ENCODE peak calls at places on chromosomes 1 and 21, in four cellular contexts. G, D, K and X are unnamed samples.
A peak's percentile ranks its signal among the peaks of the same experiment; 100 is the strongest.

GRCh38 chr1:61132176-61133047 is 50.1 kb downstream of the NFIA start:
- DNase-seq in K (no peak), G (no peak), D (peak; percentile 85), X (no peak)

GRCh38 chr1:22978299-22978698 is 5.6 kb upstream of the LACTBL1 start:
- DNase-seq in K (no peak), G (no peak), D (peak; percentile 7), X (no peak)

GRCh38 chr1:18536943-18537342 is 56.2 kb downstream of the KLHDC7A start:
- DNase-seq in G (no peak), K (no peak), D (no peak), X (peak; percentile 72)

GRCh38 chr1:59237905-59238304 is 59.0 kb upstream of the FGGY start:
- DNase-seq in G (no peak), K (no peak), D (no peak), X (no peak)

GRCh38 chr1:5053744-5054143 is 399.3 kb downstream of the AJAP1 start:
- DNase-seq in K (no peak), G (no peak), D (no peak), X (no peak)

GRCh38 chr1:8660455-8660854 is 157.0 kb downstream of the RERE start:
- DNase-seq in D (peak; percentile 90), K (no peak), G (no peak), X (no peak)

GRCh38 chr1:211586538-211586937 is 7.6 kb upstream of the SLC30A1 start:
- DNase-seq in G (no peak), D (no peak), K (no peak), X (no peak)

GRCh38 chr1:52523376-52523775 is 29.5 kb downstream of the TUT4 start:
- DNase-seq in G (no peak), K (no peak), D (peak; percentile 10), X (no peak)

GRCh38 chr1:196115641-196116040 is 492.6 kb downstream of the KCNT2 start:
- DNase-seq in D (peak; percentile 75), G (no peak), K (no peak), X (no peak)

GRCh38 chr1:201849372-201850052 is 20.6 kb downstream of the IPO9 start:
- DNase-seq in K (no peak), G (no peak), D (no peak), X (no peak)

GRCh38 chr1:174556392-174556791 is 108.6 kb downstream of the GPR52 start:
- DNase-seq in G (no peak), K (no peak), D (no peak), X (no peak)

GRCh38 chr1:20921285-20921684 is 134.2 kb upstream of the HP1BP3 start:
- DNase-seq in K (no peak), G (no peak), D (no peak), X (no peak)

GRCh38 chr1:20124451-20125057 is 5.2 kb upstream of the PLA2G2D start:
- DNase-seq in D (peak; percentile 91), G (no peak), K (no peak), X (no peak)

GRCh38 chr1:151887028-151887427 is 22.3 kb downstream of the THEM4 start:
- DNase-seq in D (peak; percentile 68), K (no peak), G (no peak), X (no peak)

GRCh38 chr1:159929155-159930051 is 4.1 kb upstream of the TAGLN2 start:
- DNase-seq in K (no peak), G (peak; percentile 55), D (no peak), X (no peak)

GRCh38 chr1:27406354-27406665 is 13.9 kb downstream of the GPR3 start:
- DNase-seq in G (no peak), D (no peak), K (no peak), X (no peak)

GRCh38 chr1:97943354-97943753 is 22.5 kb upstream of the DPYD start:
- DNase-seq in K (no peak), G (no peak), D (peak; percentile 65), X (no peak)

GRCh38 chr1:14593279-14593678 is 5.2 kb upstream of the KAZN start:
- DNase-seq in G (no peak), D (no peak), K (no peak), X (no peak)

GRCh38 chr1:49465486-49466185 is 558.1 kb downstream of the AGBL4 start:
- DNase-seq in D (no peak), K (no peak), G (no peak), X (no peak)

GRCh38 chr1:235403598-235403997 is 36.4 kb downstream of the TBCE start:
- DNase-seq in G (no peak), K (no peak), D (no peak), X (no peak)

GRCh38 chr1:222454782-222455181 is 93.1 kb downstream of the HHIPL2 start:
- DNase-seq in G (no peak), D (no peak), K (no peak), X (no peak)

GRCh38 chr21:36854391-36854790 is 112.1 kb downstream of the HLCS start:
- DNase-seq in G (no peak), D (peak; percentile 64), K (no peak), X (no peak)

GRCh38 chr1:28518000-28518744 is 12.3 kb downstream of the RCC1 start:
- DNase-seq in D (peak; percentile 90), G (peak; percentile 92), K (peak; percentile 90), X (peak; percentile 90)

GRCh38 chr1:44031051-44031899 is at the start of gene SLC6A9:
- DNase-seq in G (peak; percentile 69), D (peak; percentile 93), K (peak; percentile 81), X (no peak)

GRCh38 chr1:214384373-214385079 is 103.6 kb downstream of the SMYD2 start:
- DNase-seq in K (no peak), G (no peak), D (no peak), X (no peak)

GRCh38 chr1:43930949-43931275 is 2.7 kb upstream of the ARTN start:
- DNase-seq in D (no peak), K (no peak), G (no peak), X (no peak)

GRCh38 chr1:152962876-152963415 is 7.5 kb upstream of the SPRR4 start:
- DNase-seq in K (no peak), G (no peak), D (no peak), X (no peak)

GRCh38 chr1:89104147-89104546 is 21.8 kb downstream of the GBP2 start:
- DNase-seq in G (no peak), K (no peak), D (no peak), X (no peak)

GRCh38 chr1:147225193-147225730 is at the start of gene FMO5:
- DNase-seq in K (peak; percentile 61), D (peak; percentile 79), G (peak; percentile 78), X (no peak)

GRCh38 chr1:62585481-62586155 is 11.7 kb upstream of the ANGPTL3 start:
- DNase-seq in D (no peak), G (no peak), K (no peak), X (no peak)

GRCh38 chr1:243483952-243484351 is 228.1 kb downstream of the SDCCAG8 start:
- DNase-seq in K (no peak), D (no peak), G (no peak), X (no peak)

GRCh38 chr1:226711976-226712778 is 26.9 kb downstream of the ITPKB start:
- DNase-seq in K (peak; percentile 83), D (no peak), G (no peak), X (no peak)

GRCh38 chr1:235663628-235664027 is 14.0 kb upstream of the GNG4 start:
- DNase-seq in K (no peak), D (no peak), G (no peak), X (no peak)

GRCh38 chr1:221575605-221576004 is 166.3 kb downstream of the DUSP10 start:
- DNase-seq in D (peak; percentile 64), K (no peak), G (no peak), X (no peak)

GRCh38 chr1:158149175-158149574 is 31.5 kb upstream of the CD1D start:
- DNase-seq in D (no peak), K (no peak), G (no peak), X (no peak)

GRCh38 chr1:62951441-62951840 is 167.5 kb downstream of the ATG4C start:
- DNase-seq in G (no peak), D (no peak), K (no peak), X (no peak)

GRCh38 chr1:203465943-203466342 is 9.7 kb upstream of the PRELP start:
- DNase-seq in D (peak; percentile 27), K (no peak), G (no peak), X (no peak)

GRCh38 chr21:44514218-44514520 is 25.8 kb downstream of the KRTAP10-1 start:
- DNase-seq in G (no peak), K (peak; percentile 36), D (no peak), X (no peak)

GRCh38 chr1:14648931-14649860 is 50.7 kb downstream of the KAZN start:
- DNase-seq in D (peak; percentile 21), K (no peak), G (no peak), X (no peak)

GRCh38 chr1:2415801-2416208 is 3.4 kb upstream of the PEX10 start:
- DNase-seq in K (peak; percentile 72), G (peak; percentile 54), D (no peak), X (no peak)

GRCh38 chr1:24292887-24293286 is 26.3 kb upstream of the GRHL3 start:
- DNase-seq in D (no peak), K (no peak), G (no peak), X (no peak)
- H3K4me1 ChIP-seq in D (no peaks in the 10 kb centered on the region), K (no peaks in the 10 kb centered on the region), G (peaks cover 7% of the 10 kb centered on the region), X (peaks cover 51% of the 10 kb centered on the region)

GRCh38 chr1:93698351-93699112 is 16.9 kb upstream of the BCAR3 start:
- DNase-seq in K (no peak), G (no peak), D (no peak), X (no peak)
- H3K4me1 ChIP-seq in K (no peaks in the 10 kb centered on the region), G (no peaks in the 10 kb centered on the region), D (peaks cover 16% of the 10 kb centered on the region), X (peaks cover 29% of the 10 kb centered on the region)

GRCh38 chr1:114344656-114345055 is 166.3 kb downstream of the TRIM33 start:
- DNase-seq in D (no peak), K (no peak), G (no peak), X (no peak)
- H3K4me1 ChIP-seq in D (peaks cover 3% of the 10 kb centered on the region), K (peaks cover 57% of the 10 kb centered on the region), G (peaks cover 5% of the 10 kb centered on the region), X (peaks cover 4% of the 10 kb centered on the region)

DNA sequence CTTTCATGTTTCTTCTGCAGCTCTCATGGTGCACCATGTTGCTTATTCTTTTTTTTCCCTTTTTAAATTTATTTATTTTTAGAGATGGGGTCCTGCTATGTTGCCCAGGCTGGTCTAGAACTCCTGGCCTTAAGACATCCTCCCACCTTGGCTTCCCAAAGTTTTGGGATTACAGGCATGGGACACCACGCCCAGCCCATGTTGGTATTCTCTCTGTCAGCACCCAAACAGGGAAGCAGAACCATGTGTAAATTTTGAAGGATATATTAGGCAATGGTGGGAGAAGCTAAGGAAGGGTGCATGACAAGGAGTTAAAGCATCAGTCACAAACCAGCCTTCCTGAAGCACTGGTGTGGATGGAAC is 39.6 kb upstream of the ENAH start:
- DNase-seq in K (no peak), G (no peak), D (no peak), X (no peak)
- H3K4me1 ChIP-seq in K (no peaks in the 10 kb centered on the region), G (peaks cover 33% of the 10 kb centered on the region), D (peaks cover 26% of the 10 kb centered on the region), X (peaks cover 36% of the 10 kb centered on the region)

GRCh38 chr1:206698990-206699586 is 14.4 kb downstream of the MAPKAPK2 start:
- DNase-seq in G (no peak), K (no peak), D (no peak), X (no peak)
- H3K4me1 ChIP-seq in G (peaks cover 66% of the 10 kb centered on the region), K (peaks cover 37% of the 10 kb centered on the region), D (peaks cover 61% of the 10 kb centered on the region), X (peaks cover 75% of the 10 kb centered on the region)

DNA sequence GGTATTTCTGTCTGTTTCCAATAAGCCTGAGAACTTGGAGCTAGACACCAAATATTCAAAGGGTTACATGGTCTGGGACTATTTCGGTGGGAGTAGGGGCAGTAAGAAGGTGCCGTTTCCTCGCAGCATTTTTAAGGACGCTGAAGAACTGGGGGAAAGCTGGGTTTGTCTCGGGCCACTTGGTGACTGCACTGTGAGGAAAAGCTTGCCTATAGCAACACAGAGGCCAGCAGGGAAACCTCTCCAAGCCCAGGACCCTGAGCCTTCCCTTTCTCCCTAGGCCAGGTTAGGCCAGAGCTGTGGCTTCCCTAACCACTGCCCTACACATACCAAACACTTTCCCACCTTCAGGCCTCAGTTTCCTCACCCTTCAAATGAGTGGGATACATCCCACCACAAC is 3.3 kb downstream of the GLIS1 start:
- DNase-seq in K (no peak), G (no peak), D (no peak), X (no peak)
- H3K4me1 ChIP-seq in K (no peaks in the 10 kb centered on the region), G (peaks cover 19% of the 10 kb centered on the region), D (peaks cover 5% of the 10 kb centered on the region), X (peaks cover 29% of the 10 kb centered on the region)